ENCODE peak calls at places on chromosomes 11 and 22, in eight cellular contexts. One of them, this sample, is unnamed.

GRCh38 chr22:38176170-38176741 is 5.4 kb downstream of the PLA2G6 start:
- DNase-seq in progenitor cell of endocrine pancreas: no peak
- DNase-seq in sciatic nerve: no peak
- DNase-seq in effector memory CD8-positive, alpha-beta T cell: no peak
- DNase-seq in activated naive CD8-positive, alpha-beta T cell treated with anti-CD3 and anti-CD28 coated beads, Interleukin-2, amount 50 U/mL, for 24 hours: peak
- DNase-seq in NAMALWA: no peak
- DNase-seq in stimulated activated CD8-positive, alpha-beta memory T cell treated with anti-CD3 and anti-CD28 coated beads, Interleukin-12 subunit alpha, Interleukin-12 subunit beta, amount 100 ng/mL, for 4 hours: peak
- DNase-seq in GM19239: peak
- DNase-seq in this sample: peak

GRCh38 chr11:12075822-12076821 is 34.3 kb upstream of the MICAL2 start:
- DNase-seq in progenitor cell of endocrine pancreas: no peak
- DNase-seq in sciatic nerve: no peak
- DNase-seq in effector memory CD8-positive, alpha-beta T cell: no peak
- DNase-seq in activated naive CD8-positive, alpha-beta T cell treated with anti-CD3 and anti-CD28 coated beads, Interleukin-2, amount 50 U/mL, for 24 hours: no peak
- DNase-seq in NAMALWA: no peak
- DNase-seq in stimulated activated CD8-positive, alpha-beta memory T cell treated with anti-CD3 and anti-CD28 coated beads, Interleukin-12 subunit alpha, Interleukin-12 subunit beta, amount 100 ng/mL, for 4 hours: no peak
- DNase-seq in GM19239: no peak
- DNase-seq in this sample: no peak

GRCh38 chr11:107576497-107577086 is 11.1 kb upstream of the ALKBH8 start:
- DNase-seq in progenitor cell of endocrine pancreas: peak
- DNase-seq in sciatic nerve: peak
- DNase-seq in effector memory CD8-positive, alpha-beta T cell: peak
- DNase-seq in activated naive CD8-positive, alpha-beta T cell treated with anti-CD3 and anti-CD28 coated beads, Interleukin-2, amount 50 U/mL, for 24 hours: peak
- DNase-seq in NAMALWA: peak
- DNase-seq in stimulated activated CD8-positive, alpha-beta memory T cell treated with anti-CD3 and anti-CD28 coated beads, Interleukin-12 subunit alpha, Interleukin-12 subunit beta, amount 100 ng/mL, for 4 hours: no peak
- DNase-seq in GM19239: peak
- DNase-seq in this sample: no peak

GRCh38 chr22:46909237-46910030 is 147.0 kb downstream of the TBC1D22A start:
- DNase-seq in progenitor cell of endocrine pancreas: no peak
- DNase-seq in sciatic nerve: no peak
- DNase-seq in effector memory CD8-positive, alpha-beta T cell: no peak
- DNase-seq in activated naive CD8-positive, alpha-beta T cell treated with anti-CD3 and anti-CD28 coated beads, Interleukin-2, amount 50 U/mL, for 24 hours: no peak
- DNase-seq in NAMALWA: no peak
- DNase-seq in stimulated activated CD8-positive, alpha-beta memory T cell treated with anti-CD3 and anti-CD28 coated beads, Interleukin-12 subunit alpha, Interleukin-12 subunit beta, amount 100 ng/mL, for 4 hours: no peak
- DNase-seq in GM19239: no peak
- DNase-seq in this sample: no peak

GRCh38 chr22:39434243-39434653 is 22.6 kb upstream of the MGAT3 start:
- DNase-seq in progenitor cell of endocrine pancreas: no peak
- DNase-seq in sciatic nerve: no peak
- DNase-seq in effector memory CD8-positive, alpha-beta T cell: no peak
- DNase-seq in activated naive CD8-positive, alpha-beta T cell treated with anti-CD3 and anti-CD28 coated beads, Interleukin-2, amount 50 U/mL, for 24 hours: no peak
- DNase-seq in NAMALWA: no peak
- DNase-seq in stimulated activated CD8-positive, alpha-beta memory T cell treated with anti-CD3 and anti-CD28 coated beads, Interleukin-12 subunit alpha, Interleukin-12 subunit beta, amount 100 ng/mL, for 4 hours: no peak
- DNase-seq in GM19239: no peak
- DNase-seq in this sample: no peak

GRCh38 chr11:101759771-101760450 is 154.9 kb upstream of the CEP126 start:
- DNase-seq in progenitor cell of endocrine pancreas: no peak
- DNase-seq in sciatic nerve: no peak
- DNase-seq in effector memory CD8-positive, alpha-beta T cell: no peak
- DNase-seq in activated naive CD8-positive, alpha-beta T cell treated with anti-CD3 and anti-CD28 coated beads, Interleukin-2, amount 50 U/mL, for 24 hours: no peak
- DNase-seq in NAMALWA: no peak
- DNase-seq in stimulated activated CD8-positive, alpha-beta memory T cell treated with anti-CD3 and anti-CD28 coated beads, Interleukin-12 subunit alpha, Interleukin-12 subunit beta, amount 100 ng/mL, for 4 hours: no peak
- DNase-seq in GM19239: no peak
- DNase-seq in this sample: no peak

GRCh38 chr11:101456812-101457211 is 127.0 kb downstream of the TRPC6 start:
- DNase-seq in progenitor cell of endocrine pancreas: no peak
- DNase-seq in sciatic nerve: no peak
- DNase-seq in effector memory CD8-positive, alpha-beta T cell: no peak
- DNase-seq in activated naive CD8-positive, alpha-beta T cell treated with anti-CD3 and anti-CD28 coated beads, Interleukin-2, amount 50 U/mL, for 24 hours: no peak
- DNase-seq in NAMALWA: peak
- DNase-seq in stimulated activated CD8-positive, alpha-beta memory T cell treated with anti-CD3 and anti-CD28 coated beads, Interleukin-12 subunit alpha, Interleukin-12 subunit beta, amount 100 ng/mL, for 4 hours: no peak
- DNase-seq in GM19239: no peak
- DNase-seq in this sample: no peak

GRCh38 chr11:44270403-44271192 is 39.3 kb downstream of the ALX4 start:
- DNase-seq in progenitor cell of endocrine pancreas: no peak
- DNase-seq in sciatic nerve: peak
- DNase-seq in effector memory CD8-positive, alpha-beta T cell: no peak
- DNase-seq in activated naive CD8-positive, alpha-beta T cell treated with anti-CD3 and anti-CD28 coated beads, Interleukin-2, amount 50 U/mL, for 24 hours: no peak
- DNase-seq in NAMALWA: no peak
- DNase-seq in stimulated activated CD8-positive, alpha-beta memory T cell treated with anti-CD3 and anti-CD28 coated beads, Interleukin-12 subunit alpha, Interleukin-12 subunit beta, amount 100 ng/mL, for 4 hours: no peak
- DNase-seq in GM19239: no peak
- DNase-seq in this sample: no peak

GRCh38 chr11:111362887-111363411 is 16.1 kb downstream of the POU2AF1 start:
- DNase-seq in progenitor cell of endocrine pancreas: no peak
- DNase-seq in sciatic nerve: no peak
- DNase-seq in effector memory CD8-positive, alpha-beta T cell: no peak
- DNase-seq in activated naive CD8-positive, alpha-beta T cell treated with anti-CD3 and anti-CD28 coated beads, Interleukin-2, amount 50 U/mL, for 24 hours: no peak
- DNase-seq in NAMALWA: no peak
- DNase-seq in stimulated activated CD8-positive, alpha-beta memory T cell treated with anti-CD3 and anti-CD28 coated beads, Interleukin-12 subunit alpha, Interleukin-12 subunit beta, amount 100 ng/mL, for 4 hours: no peak
- DNase-seq in GM19239: no peak
- DNase-seq in this sample: no peak

GRCh38 chr11:62545437-62546243 is 966 bp downstream of the AHNAK start:
- DNase-seq in progenitor cell of endocrine pancreas: peak
- DNase-seq in sciatic nerve: peak
- DNase-seq in effector memory CD8-positive, alpha-beta T cell: peak
- DNase-seq in activated naive CD8-positive, alpha-beta T cell treated with anti-CD3 and anti-CD28 coated beads, Interleukin-2, amount 50 U/mL, for 24 hours: peak
- DNase-seq in NAMALWA: no peak
- DNase-seq in stimulated activated CD8-positive, alpha-beta memory T cell treated with anti-CD3 and anti-CD28 coated beads, Interleukin-12 subunit alpha, Interleukin-12 subunit beta, amount 100 ng/mL, for 4 hours: no peak
- DNase-seq in GM19239: no peak
- DNase-seq in this sample: peak

GRCh38 chr11:1750840-1751520 is 585 bp upstream of the IFITM10 start:
- DNase-seq in progenitor cell of endocrine pancreas: no peak
- DNase-seq in sciatic nerve: peak
- DNase-seq in effector memory CD8-positive, alpha-beta T cell: no peak
- DNase-seq in activated naive CD8-positive, alpha-beta T cell treated with anti-CD3 and anti-CD28 coated beads, Interleukin-2, amount 50 U/mL, for 24 hours: no peak
- DNase-seq in NAMALWA: no peak
- DNase-seq in stimulated activated CD8-positive, alpha-beta memory T cell treated with anti-CD3 and anti-CD28 coated beads, Interleukin-12 subunit alpha, Interleukin-12 subunit beta, amount 100 ng/mL, for 4 hours: no peak
- DNase-seq in GM19239: no peak
- DNase-seq in this sample: no peak

GRCh38 chr22:29339381-29340235 is 24.1 kb upstream of the RASL10A start:
- DNase-seq in progenitor cell of endocrine pancreas: no peak
- DNase-seq in sciatic nerve: no peak
- DNase-seq in effector memory CD8-positive, alpha-beta T cell: no peak
- DNase-seq in activated naive CD8-positive, alpha-beta T cell treated with anti-CD3 and anti-CD28 coated beads, Interleukin-2, amount 50 U/mL, for 24 hours: no peak
- DNase-seq in NAMALWA: no peak
- DNase-seq in stimulated activated CD8-positive, alpha-beta memory T cell treated with anti-CD3 and anti-CD28 coated beads, Interleukin-12 subunit alpha, Interleukin-12 subunit beta, amount 100 ng/mL, for 4 hours: no peak
- DNase-seq in GM19239: no peak
- DNase-seq in this sample: no peak

GRCh38 chr11:61691378-61692156 is 11.4 kb downstream of the DAGLA start:
- DNase-seq in progenitor cell of endocrine pancreas: no peak
- DNase-seq in sciatic nerve: no peak
- DNase-seq in effector memory CD8-positive, alpha-beta T cell: no peak
- DNase-seq in activated naive CD8-positive, alpha-beta T cell treated with anti-CD3 and anti-CD28 coated beads, Interleukin-2, amount 50 U/mL, for 24 hours: no peak
- DNase-seq in NAMALWA: no peak
- DNase-seq in stimulated activated CD8-positive, alpha-beta memory T cell treated with anti-CD3 and anti-CD28 coated beads, Interleukin-12 subunit alpha, Interleukin-12 subunit beta, amount 100 ng/mL, for 4 hours: no peak
- DNase-seq in GM19239: no peak
- DNase-seq in this sample: no peak

GRCh38 chr22:28424427-28425080 is 255.1 kb downstream of the TTC28 start:
- DNase-seq in progenitor cell of endocrine pancreas: no peak
- DNase-seq in sciatic nerve: no peak
- DNase-seq in effector memory CD8-positive, alpha-beta T cell: no peak
- DNase-seq in activated naive CD8-positive, alpha-beta T cell treated with anti-CD3 and anti-CD28 coated beads, Interleukin-2, amount 50 U/mL, for 24 hours: no peak
- DNase-seq in NAMALWA: no peak
- DNase-seq in stimulated activated CD8-positive, alpha-beta memory T cell treated with anti-CD3 and anti-CD28 coated beads, Interleukin-12 subunit alpha, Interleukin-12 subunit beta, amount 100 ng/mL, for 4 hours: no peak
- DNase-seq in GM19239: no peak
- DNase-seq in this sample: no peak

GRCh38 chr11:121664144-121664543 is 211.4 kb upstream of the SORL1-AS1 start:
- DNase-seq in progenitor cell of endocrine pancreas: no peak
- DNase-seq in sciatic nerve: no peak
- DNase-seq in effector memory CD8-positive, alpha-beta T cell: no peak
- DNase-seq in activated naive CD8-positive, alpha-beta T cell treated with anti-CD3 and anti-CD28 coated beads, Interleukin-2, amount 50 U/mL, for 24 hours: no peak
- DNase-seq in NAMALWA: no peak
- DNase-seq in stimulated activated CD8-positive, alpha-beta memory T cell treated with anti-CD3 and anti-CD28 coated beads, Interleukin-12 subunit alpha, Interleukin-12 subunit beta, amount 100 ng/mL, for 4 hours: no peak
- DNase-seq in GM19239: no peak
- DNase-seq in this sample: no peak

GRCh38 chr22:29661355-29661754 is 57.9 kb downstream of the NF2 start:
- DNase-seq in progenitor cell of endocrine pancreas: no peak
- DNase-seq in sciatic nerve: no peak
- DNase-seq in effector memory CD8-positive, alpha-beta T cell: no peak
- DNase-seq in activated naive CD8-positive, alpha-beta T cell treated with anti-CD3 and anti-CD28 coated beads, Interleukin-2, amount 50 U/mL, for 24 hours: no peak
- DNase-seq in NAMALWA: no peak
- DNase-seq in stimulated activated CD8-positive, alpha-beta memory T cell treated with anti-CD3 and anti-CD28 coated beads, Interleukin-12 subunit alpha, Interleukin-12 subunit beta, amount 100 ng/mL, for 4 hours: no peak
- DNase-seq in GM19239: no peak
- DNase-seq in this sample: no peak

GRCh38 chr22:22235564-22235963 is 9.0 kb upstream of the VPREB1 start:
- DNase-seq in progenitor cell of endocrine pancreas: no peak
- DNase-seq in sciatic nerve: no peak
- DNase-seq in effector memory CD8-positive, alpha-beta T cell: peak
- DNase-seq in activated naive CD8-positive, alpha-beta T cell treated with anti-CD3 and anti-CD28 coated beads, Interleukin-2, amount 50 U/mL, for 24 hours: peak
- DNase-seq in NAMALWA: no peak
- DNase-seq in stimulated activated CD8-positive, alpha-beta memory T cell treated with anti-CD3 and anti-CD28 coated beads, Interleukin-12 subunit alpha, Interleukin-12 subunit beta, amount 100 ng/mL, for 4 hours: no peak
- DNase-seq in GM19239: peak
- DNase-seq in this sample: no peak

GRCh38 chr11:100185588-100185987 is 501.5 kb upstream of the ARHGAP42 start:
- DNase-seq in progenitor cell of endocrine pancreas: no peak
- DNase-seq in sciatic nerve: no peak
- DNase-seq in effector memory CD8-positive, alpha-beta T cell: no peak
- DNase-seq in activated naive CD8-positive, alpha-beta T cell treated with anti-CD3 and anti-CD28 coated beads, Interleukin-2, amount 50 U/mL, for 24 hours: no peak
- DNase-seq in NAMALWA: no peak
- DNase-seq in stimulated activated CD8-positive, alpha-beta memory T cell treated with anti-CD3 and anti-CD28 coated beads, Interleukin-12 subunit alpha, Interleukin-12 subunit beta, amount 100 ng/mL, for 4 hours: no peak
- DNase-seq in GM19239: no peak
- DNase-seq in this sample: no peak

GRCh38 chr22:23779083-23779482 is 6.4 kb downstream of the MMP11 start:
- DNase-seq in progenitor cell of endocrine pancreas: no peak
- DNase-seq in sciatic nerve: no peak
- DNase-seq in effector memory CD8-positive, alpha-beta T cell: no peak
- DNase-seq in activated naive CD8-positive, alpha-beta T cell treated with anti-CD3 and anti-CD28 coated beads, Interleukin-2, amount 50 U/mL, for 24 hours: no peak
- DNase-seq in NAMALWA: no peak
- DNase-seq in stimulated activated CD8-positive, alpha-beta memory T cell treated with anti-CD3 and anti-CD28 coated beads, Interleukin-12 subunit alpha, Interleukin-12 subunit beta, amount 100 ng/mL, for 4 hours: no peak
- DNase-seq in GM19239: no peak
- DNase-seq in this sample: no peak

GRCh38 chr11:130798280-130798679 is 118.0 kb downstream of the SNX19 start:
- DNase-seq in progenitor cell of endocrine pancreas: no peak
- DNase-seq in sciatic nerve: no peak
- DNase-seq in effector memory CD8-positive, alpha-beta T cell: no peak
- DNase-seq in activated naive CD8-positive, alpha-beta T cell treated with anti-CD3 and anti-CD28 coated beads, Interleukin-2, amount 50 U/mL, for 24 hours: no peak
- DNase-seq in NAMALWA: no peak
- DNase-seq in stimulated activated CD8-positive, alpha-beta memory T cell treated with anti-CD3 and anti-CD28 coated beads, Interleukin-12 subunit alpha, Interleukin-12 subunit beta, amount 100 ng/mL, for 4 hours: no peak
- DNase-seq in GM19239: no peak
- DNase-seq in this sample: no peak

GRCh38 chr11:72363112-72363511 is 71.2 kb downstream of the CLPB start:
- DNase-seq in progenitor cell of endocrine pancreas: no peak
- DNase-seq in sciatic nerve: no peak
- DNase-seq in effector memory CD8-positive, alpha-beta T cell: no peak
- DNase-seq in activated naive CD8-positive, alpha-beta T cell treated with anti-CD3 and anti-CD28 coated beads, Interleukin-2, amount 50 U/mL, for 24 hours: no peak
- DNase-seq in NAMALWA: no peak
- DNase-seq in stimulated activated CD8-positive, alpha-beta memory T cell treated with anti-CD3 and anti-CD28 coated beads, Interleukin-12 subunit alpha, Interleukin-12 subunit beta, amount 100 ng/mL, for 4 hours: no peak
- DNase-seq in GM19239: no peak
- DNase-seq in this sample: no peak

GRCh38 chr22:23565942-23566715 is 14.0 kb downstream of the IGLL1 start:
- DNase-seq in progenitor cell of endocrine pancreas: peak
- DNase-seq in sciatic nerve: no peak
- DNase-seq in effector memory CD8-positive, alpha-beta T cell: no peak
- DNase-seq in activated naive CD8-positive, alpha-beta T cell treated with anti-CD3 and anti-CD28 coated beads, Interleukin-2, amount 50 U/mL, for 24 hours: no peak
- DNase-seq in NAMALWA: no peak
- DNase-seq in stimulated activated CD8-positive, alpha-beta memory T cell treated with anti-CD3 and anti-CD28 coated beads, Interleukin-12 subunit alpha, Interleukin-12 subunit beta, amount 100 ng/mL, for 4 hours: no peak
- DNase-seq in GM19239: no peak
- DNase-seq in this sample: no peak

GRCh38 chr11:43974830-43975229 is 32.4 kb downstream of the C11orf96 start:
- DNase-seq in progenitor cell of endocrine pancreas: no peak
- DNase-seq in sciatic nerve: no peak
- DNase-seq in effector memory CD8-positive, alpha-beta T cell: no peak
- DNase-seq in activated naive CD8-positive, alpha-beta T cell treated with anti-CD3 and anti-CD28 coated beads, Interleukin-2, amount 50 U/mL, for 24 hours: no peak
- DNase-seq in NAMALWA: no peak
- DNase-seq in stimulated activated CD8-positive, alpha-beta memory T cell treated with anti-CD3 and anti-CD28 coated beads, Interleukin-12 subunit alpha, Interleukin-12 subunit beta, amount 100 ng/mL, for 4 hours: no peak
- DNase-seq in GM19239: no peak
- DNase-seq in this sample: no peak

GRCh38 chr11:36455658-36456111 is 54.4 kb downstream of the TRAF6 start:
- DNase-seq in progenitor cell of endocrine pancreas: no peak
- DNase-seq in sciatic nerve: peak
- DNase-seq in effector memory CD8-positive, alpha-beta T cell: no peak
- DNase-seq in activated naive CD8-positive, alpha-beta T cell treated with anti-CD3 and anti-CD28 coated beads, Interleukin-2, amount 50 U/mL, for 24 hours: no peak
- DNase-seq in NAMALWA: no peak
- DNase-seq in stimulated activated CD8-positive, alpha-beta memory T cell treated with anti-CD3 and anti-CD28 coated beads, Interleukin-12 subunit alpha, Interleukin-12 subunit beta, amount 100 ng/mL, for 4 hours: no peak
- DNase-seq in GM19239: no peak
- DNase-seq in this sample: no peak

GRCh38 chr11:19711911-19712280 is 741 bp upstream of the NAV2 start:
- DNase-seq in progenitor cell of endocrine pancreas: no peak
- DNase-seq in sciatic nerve: no peak
- DNase-seq in effector memory CD8-positive, alpha-beta T cell: no peak
- DNase-seq in activated naive CD8-positive, alpha-beta T cell treated with anti-CD3 and anti-CD28 coated beads, Interleukin-2, amount 50 U/mL, for 24 hours: peak
- DNase-seq in NAMALWA: no peak
- DNase-seq in stimulated activated CD8-positive, alpha-beta memory T cell treated with anti-CD3 and anti-CD28 coated beads, Interleukin-12 subunit alpha, Interleukin-12 subunit beta, amount 100 ng/mL, for 4 hours: no peak
- DNase-seq in GM19239: peak
- DNase-seq in this sample: no peak

GRCh38 chr22:29626497-29627195 is 23.2 kb downstream of the NF2 start:
- DNase-seq in progenitor cell of endocrine pancreas: no peak
- DNase-seq in sciatic nerve: no peak
- DNase-seq in effector memory CD8-positive, alpha-beta T cell: no peak
- DNase-seq in activated naive CD8-positive, alpha-beta T cell treated with anti-CD3 and anti-CD28 coated beads, Interleukin-2, amount 50 U/mL, for 24 hours: no peak
- DNase-seq in NAMALWA: no peak
- DNase-seq in stimulated activated CD8-positive, alpha-beta memory T cell treated with anti-CD3 and anti-CD28 coated beads, Interleukin-12 subunit alpha, Interleukin-12 subunit beta, amount 100 ng/mL, for 4 hours: no peak
- DNase-seq in GM19239: no peak
- DNase-seq in this sample: no peak

GRCh38 chr11:70255717-70256116 is 14.8 kb upstream of the PPFIA1 start:
- DNase-seq in progenitor cell of endocrine pancreas: no peak
- DNase-seq in sciatic nerve: no peak
- DNase-seq in effector memory CD8-positive, alpha-beta T cell: no peak
- DNase-seq in activated naive CD8-positive, alpha-beta T cell treated with anti-CD3 and anti-CD28 coated beads, Interleukin-2, amount 50 U/mL, for 24 hours: no peak
- DNase-seq in NAMALWA: no peak
- DNase-seq in stimulated activated CD8-positive, alpha-beta memory T cell treated with anti-CD3 and anti-CD28 coated beads, Interleukin-12 subunit alpha, Interleukin-12 subunit beta, amount 100 ng/mL, for 4 hours: no peak
- DNase-seq in GM19239: no peak
- DNase-seq in this sample: no peak

GRCh38 chr11:101010899-101011298 is 118.7 kb downstream of the PGR start:
- DNase-seq in progenitor cell of endocrine pancreas: no peak
- DNase-seq in sciatic nerve: no peak
- DNase-seq in effector memory CD8-positive, alpha-beta T cell: no peak
- DNase-seq in activated naive CD8-positive, alpha-beta T cell treated with anti-CD3 and anti-CD28 coated beads, Interleukin-2, amount 50 U/mL, for 24 hours: no peak
- DNase-seq in NAMALWA: no peak
- DNase-seq in stimulated activated CD8-positive, alpha-beta memory T cell treated with anti-CD3 and anti-CD28 coated beads, Interleukin-12 subunit alpha, Interleukin-12 subunit beta, amount 100 ng/mL, for 4 hours: no peak
- DNase-seq in GM19239: no peak
- DNase-seq in this sample: no peak

GRCh38 chr22:41699264-41700104 is at the start of gene MEI1:
- DNase-seq in progenitor cell of endocrine pancreas: peak
- DNase-seq in sciatic nerve: peak
- DNase-seq in effector memory CD8-positive, alpha-beta T cell: peak
- DNase-seq in activated naive CD8-positive, alpha-beta T cell treated with anti-CD3 and anti-CD28 coated beads, Interleukin-2, amount 50 U/mL, for 24 hours: peak
- DNase-seq in NAMALWA: peak
- DNase-seq in stimulated activated CD8-positive, alpha-beta memory T cell treated with anti-CD3 and anti-CD28 coated beads, Interleukin-12 subunit alpha, Interleukin-12 subunit beta, amount 100 ng/mL, for 4 hours: peak
- DNase-seq in GM19239: peak
- DNase-seq in this sample: peak

GRCh38 chr22:25167834-25168601 is 31.6 kb upstream of the CRYBB3 start:
- DNase-seq in progenitor cell of endocrine pancreas: no peak
- DNase-seq in sciatic nerve: no peak
- DNase-seq in effector memory CD8-positive, alpha-beta T cell: no peak
- DNase-seq in activated naive CD8-positive, alpha-beta T cell treated with anti-CD3 and anti-CD28 coated beads, Interleukin-2, amount 50 U/mL, for 24 hours: no peak
- DNase-seq in NAMALWA: no peak
- DNase-seq in stimulated activated CD8-positive, alpha-beta memory T cell treated with anti-CD3 and anti-CD28 coated beads, Interleukin-12 subunit alpha, Interleukin-12 subunit beta, amount 100 ng/mL, for 4 hours: no peak
- DNase-seq in GM19239: no peak
- DNase-seq in this sample: no peak

GRCh38 chr11:118892515-118892914 is 8.8 kb downstream of the CXCR5 start:
- DNase-seq in progenitor cell of endocrine pancreas: no peak
- DNase-seq in sciatic nerve: no peak
- DNase-seq in effector memory CD8-positive, alpha-beta T cell: no peak
- DNase-seq in activated naive CD8-positive, alpha-beta T cell treated with anti-CD3 and anti-CD28 coated beads, Interleukin-2, amount 50 U/mL, for 24 hours: no peak
- DNase-seq in NAMALWA: peak
- DNase-seq in stimulated activated CD8-positive, alpha-beta memory T cell treated with anti-CD3 and anti-CD28 coated beads, Interleukin-12 subunit alpha, Interleukin-12 subunit beta, amount 100 ng/mL, for 4 hours: no peak
- DNase-seq in GM19239: no peak
- DNase-seq in this sample: no peak

GRCh38 chr11:71364806-71365205 is 83.4 kb downstream of the DHCR7 start:
- DNase-seq in progenitor cell of endocrine pancreas: no peak
- DNase-seq in sciatic nerve: no peak
- DNase-seq in effector memory CD8-positive, alpha-beta T cell: no peak
- DNase-seq in activated naive CD8-positive, alpha-beta T cell treated with anti-CD3 and anti-CD28 coated beads, Interleukin-2, amount 50 U/mL, for 24 hours: no peak
- DNase-seq in NAMALWA: no peak
- DNase-seq in stimulated activated CD8-positive, alpha-beta memory T cell treated with anti-CD3 and anti-CD28 coated beads, Interleukin-12 subunit alpha, Interleukin-12 subunit beta, amount 100 ng/mL, for 4 hours: no peak
- DNase-seq in GM19239: no peak
- DNase-seq in this sample: no peak

GRCh38 chr11:82225930-82226329 is 507.7 kb downstream of the FAM181B start:
- DNase-seq in progenitor cell of endocrine pancreas: no peak
- DNase-seq in sciatic nerve: no peak
- DNase-seq in effector memory CD8-positive, alpha-beta T cell: no peak
- DNase-seq in activated naive CD8-positive, alpha-beta T cell treated with anti-CD3 and anti-CD28 coated beads, Interleukin-2, amount 50 U/mL, for 24 hours: no peak
- DNase-seq in NAMALWA: peak
- DNase-seq in stimulated activated CD8-positive, alpha-beta memory T cell treated with anti-CD3 and anti-CD28 coated beads, Interleukin-12 subunit alpha, Interleukin-12 subunit beta, amount 100 ng/mL, for 4 hours: no peak
- DNase-seq in GM19239: no peak
- DNase-seq in this sample: no peak

GRCh38 chr22:29310863-29311339 is 4.5 kb downstream of the GAS2L1 start:
- DNase-seq in progenitor cell of endocrine pancreas: no peak
- DNase-seq in sciatic nerve: peak
- DNase-seq in effector memory CD8-positive, alpha-beta T cell: no peak
- DNase-seq in activated naive CD8-positive, alpha-beta T cell treated with anti-CD3 and anti-CD28 coated beads, Interleukin-2, amount 50 U/mL, for 24 hours: peak
- DNase-seq in NAMALWA: peak
- DNase-seq in stimulated activated CD8-positive, alpha-beta memory T cell treated with anti-CD3 and anti-CD28 coated beads, Interleukin-12 subunit alpha, Interleukin-12 subunit beta, amount 100 ng/mL, for 4 hours: peak
- DNase-seq in GM19239: no peak
- DNase-seq in this sample: no peak